ENCODE peak calls at places on chromosomes 7 and 10, in six cellular contexts. W is WTC11, Q is H1, M is A549, T is K562, U is HepG2. F is an unnamed sample.

GRCh38 chr10:109962247-109962646 is 38.9 kb upstream of the XPNPEP1 start:
- DNase-seq in W (no peak), Q (no peak), M (no peak), T (no peak), U (no peak), F (no peak)

GRCh38 chr7:120819861-120820260 is 38.1 kb downstream of the TSPAN12 start:
- DNase-seq in W (no peak), Q (no peak), M (no peak), T (no peak), U (no peak), F (no peak)

GRCh38 chr10:42952931-42953683 is 123.8 kb upstream of the RET start:
- DNase-seq in W (peak), Q (no peak), M (no peak), T (no peak), U (no peak), F (no peak)

GRCh38 chr7:137882806-137883205 is 36.0 kb upstream of the DGKI start:
- DNase-seq in W (no peak), Q (no peak), M (no peak), T (no peak), U (no peak), F (peak)

GRCh38 chr10:29512460-29512974 is 122.3 kb downstream of the SVIL start:
- DNase-seq in W (no peak), Q (no peak), M (no peak), T (no peak), U (no peak), F (no peak)

GRCh38 chr7:151240536-151240935 is 8.0 kb downstream of the SMARCD3 start:
- DNase-seq in W (no peak), Q (no peak), M (no peak), T (no peak), U (no peak), F (no peak)

GRCh38 chr7:51961804-51962203 is 645.2 kb upstream of the COBL start:
- DNase-seq in W (no peak), Q (no peak), M (no peak), T (no peak), U (no peak), F (no peak)

GRCh38 chr7:55288070-55288824 is 76.9 kb upstream of the LANCL2 start:
- DNase-seq in W (no peak), Q (no peak), M (no peak), T (no peak), U (no peak), F (no peak)

GRCh38 chr10:14412624-14413023 is 81.9 kb upstream of the FRMD4A start:
- DNase-seq in W (no peak), Q (no peak), M (no peak), T (no peak), U (no peak), F (no peak)

DNA sequence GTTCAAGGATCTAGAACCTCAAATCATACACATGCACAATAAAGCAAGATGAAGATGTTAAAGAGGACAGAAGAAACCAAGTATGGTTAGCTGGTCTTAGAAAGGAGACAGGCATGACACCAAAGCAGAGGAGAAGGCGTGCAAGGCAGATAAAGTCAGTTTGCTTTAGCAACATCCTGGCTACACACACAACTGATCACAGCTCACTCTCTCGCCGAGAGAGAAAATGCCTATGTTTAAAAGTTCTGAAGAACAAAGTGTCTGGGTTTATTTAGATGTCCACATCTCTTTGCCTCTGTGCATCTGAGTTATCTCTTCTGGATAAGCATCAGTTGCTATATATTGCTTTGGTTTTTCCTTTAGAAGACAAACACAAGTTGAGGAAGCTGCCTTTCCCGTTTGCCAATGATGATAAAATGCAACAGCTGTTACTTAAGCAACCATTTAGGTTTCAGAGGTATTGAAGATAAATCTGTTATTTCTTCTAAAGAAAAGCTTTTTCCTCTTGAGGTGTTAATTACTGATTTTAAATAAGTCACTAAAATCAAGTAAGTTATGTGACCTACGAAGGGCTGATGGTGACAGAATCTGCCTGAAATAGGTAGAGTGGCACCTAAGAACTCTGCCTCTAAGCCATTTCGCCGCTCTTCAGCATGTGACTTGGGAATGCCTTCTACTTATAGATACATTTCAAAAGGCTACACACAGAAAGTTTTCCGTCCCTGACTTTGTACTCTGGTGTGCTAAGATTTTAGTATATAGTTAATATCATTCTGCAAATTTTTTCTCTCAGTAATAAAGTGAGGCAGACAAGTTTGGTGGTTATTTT is 146.2 kb upstream of the ASAH2 start:
- DNase-seq in W (no peak), Q (no peak), M (no peak), T (no peak), U (peak), F (no peak)
- TF ChIP-seq JUN in W (no peak), Q (no peak), M (no peak), T (no peak), U (no peak), F (no peak)

GRCh38 chr7:43004076-43004475 is 71.9 kb downstream of the MRPL32 start:
- DNase-seq in W (no peak), Q (no peak), M (no peak), T (no peak), U (no peak), F (no peak)
- TF ChIP-seq JUN in W (no peak), Q (no peak), M (no peak), T (no peak), U (no peak), F (no peak)

GRCh38 chr7:140640727-140641531 is at the start of gene DENND2A:
- DNase-seq in W (peak), Q (no peak), M (no peak), T (peak), U (no peak), F (peak)

GRCh38 chr7:140639366-140640053 is 1.1 kb downstream of the DENND2A start:
- DNase-seq in W (no peak), Q (no peak), M (no peak), T (no peak), U (no peak), F (no peak)

GRCh38 chr7:140643416-140643815 is 2.8 kb upstream of the DENND2A start:
- DNase-seq in W (no peak), Q (no peak), M (no peak), T (no peak), U (no peak), F (no peak)

GRCh38 chr7:140640060-140640611 is 477 bp downstream of the DENND2A start:
- DNase-seq in W (peak), Q (no peak), M (peak), T (no peak), U (no peak), F (no peak)

GRCh38 chr7:140641532-140642191 is 1.0 kb upstream of the DENND2A start:
- DNase-seq in W (no peak), Q (no peak), M (no peak), T (no peak), U (no peak), F (no peak)
- TF ChIP-seq JUN in W (no peak), Q (no peak), M (no peak), T (no peak), U (no peak), F (no peak)

GRCh38 chr7:143279186-143280098 is 5.3 kb upstream of the TMEM139 start:
- DNase-seq in W (no peak), Q (no peak), M (peak), T (no peak), U (peak), F (peak)
- TF ChIP-seq JUN in W (no peak), Q (no peak), M (no peak), T (no peak), U (no peak), F (no peak)

GRCh38 chr10:44587488-44588140 is 202.7 kb upstream of the CXCL12 start:
- DNase-seq in W (no peak), Q (no peak), M (no peak), T (no peak), U (no peak), F (no peak)

GRCh38 chr10:44589181-44589884 is 204.4 kb upstream of the CXCL12 start:
- DNase-seq in W (no peak), Q (no peak), M (no peak), T (no peak), U (no peak), F (no peak)

GRCh38 chr10:44589931-44590330 is 205.0 kb upstream of the CXCL12 start:
- DNase-seq in W (no peak), Q (no peak), M (no peak), T (no peak), U (no peak), F (no peak)

GRCh38 chr10:44593952-44594351 is 209.1 kb upstream of the CXCL12 start:
- DNase-seq in W (no peak), Q (no peak), M (no peak), T (no peak), U (no peak), F (no peak)

GRCh38 chr10:44591911-44592310 is 207.0 kb upstream of the CXCL12 start:
- DNase-seq in W (no peak), Q (no peak), M (no peak), T (no peak), U (no peak), F (peak)
- TF ChIP-seq JUN in W (no peak), Q (no peak), M (no peak), T (no peak), U (no peak), F (no peak)

GRCh38 chr10:126921974-126922525 is 16.8 kb downstream of the DOCK1 start:
- DNase-seq in W (no peak), Q (no peak), M (no peak), T (no peak), U (no peak), F (no peak)
- TF ChIP-seq JUN in W (no peak), Q (no peak), M (no peak), T (no peak), U (no peak), F (no peak)